ENCODE peak calls at places on chromosomes 13 and 19, in six cellular contexts. U is mucosa of descending colon, G is cardiac fibroblast, Q is pancreas, X is fibroblast of pulmonary artery, Y is GM06990. R is an unnamed sample.

GRCh38 chr19:29673451-29674371 is 8.4 kb downstream of the PLEKHF1 start:
- DNase-seq in U (peak; percentile 48), G (no peak), Q (no peak), X (no peak), Y (no peak), R (no peak)

GRCh38 chr19:49216076-49216475 is 58.5 kb downstream of the TRPM4 start:
- DNase-seq in U (no peak), G (peak; percentile 33), Q (no peak), X (peak; percentile 26), Y (no peak), R (no peak)

GRCh38 chr19:872266-872951 is 12.9 kb downstream of the CFD start:
- DNase-seq in U (peak; percentile 94), G (peak; percentile 47), Q (no peak), X (peak; percentile 33), Y (peak; percentile 84), R (peak; percentile 92)

GRCh38 chr19:36686365-36687213 is 823 bp upstream of the ZNF567 start:
- DNase-seq in U (no peak), G (peak; percentile 9), Q (peak; percentile 27), X (peak; percentile 14), Y (no peak), R (no peak)

GRCh38 chr19:51059715-51060114 is 5.2 kb downstream of the KLK13 start:
- DNase-seq in U (no peak), G (no peak), Q (no peak), X (no peak), Y (no peak), R (no peak)

GRCh38 chr13:65959305-65959704 is 1270.8 kb downstream of the PCDH9 start:
- DNase-seq in U (no peak), G (peak; percentile 5), Q (no peak), X (peak; percentile 11), Y (no peak), R (no peak)

GRCh38 chr13:88622362-88622973 is 951.3 kb downstream of the SLITRK5 start:
- DNase-seq in U (no peak), G (no peak), Q (no peak), X (peak; percentile 6), Y (no peak), R (no peak)

GRCh38 chr19:3536429-3537100 is 2.4 kb upstream of the TEKTIP1 start:
- DNase-seq in U (peak; percentile 47), G (no peak), Q (no peak), X (no peak), Y (no peak), R (no peak)

GRCh38 chr13:96984061-96984508 is 10.2 kb downstream of the OXGR1 start:
- DNase-seq in U (peak; percentile 72), G (peak; percentile 45), Q (peak; percentile 55), X (peak; percentile 39), Y (no peak), R (peak; percentile 52)

GRCh38 chr19:4014541-4015491 is 7.3 kb downstream of the PIAS4 start:
- DNase-seq in U (no peak), G (no peak), Q (peak; percentile 69), X (no peak), Y (no peak), R (no peak)

GRCh38 chr19:57802269-57802668 is 12.4 kb downstream of the ZNF552 start:
- DNase-seq in U (no peak), G (no peak), Q (no peak), X (no peak), Y (peak; percentile 26), R (no peak)

GRCh38 chr19:55044771-55045716 is 7.0 kb upstream of the GP6 start:
- DNase-seq in U (no peak), G (no peak), Q (no peak), X (no peak), Y (no peak), R (no peak)

GRCh38 chr19:51724543-51724942 is 752 bp upstream of the HAS1 start:
- DNase-seq in U (no peak), G (peak; percentile 86), Q (no peak), X (no peak), Y (no peak), R (no peak)

GRCh38 chr19:45496349-45496953 is 396 bp downstream of the RTN2 start:
- DNase-seq in U (peak; percentile 81), G (no peak), Q (peak; percentile 51), X (no peak), Y (no peak), R (peak; percentile 58)

GRCh38 chr13:26184791-26185250 is 37.3 kb downstream of the RNF6 start:
- DNase-seq in U (no peak), G (peak; percentile 84), Q (peak; percentile 79), X (peak; percentile 81), Y (no peak), R (peak; percentile 67)

GRCh38 chr13:30832845-30833332 is 73.2 kb upstream of the MEDAG start:
- DNase-seq in U (peak; percentile 92), G (peak; percentile 70), Q (peak; percentile 88), X (peak; percentile 66), Y (no peak), R (no peak)
- TF ChIP-seq CTCF in U (no peak), G (no peak), Q (no peak), X (no peak), Y (no peak), R (no peak)

DNA sequence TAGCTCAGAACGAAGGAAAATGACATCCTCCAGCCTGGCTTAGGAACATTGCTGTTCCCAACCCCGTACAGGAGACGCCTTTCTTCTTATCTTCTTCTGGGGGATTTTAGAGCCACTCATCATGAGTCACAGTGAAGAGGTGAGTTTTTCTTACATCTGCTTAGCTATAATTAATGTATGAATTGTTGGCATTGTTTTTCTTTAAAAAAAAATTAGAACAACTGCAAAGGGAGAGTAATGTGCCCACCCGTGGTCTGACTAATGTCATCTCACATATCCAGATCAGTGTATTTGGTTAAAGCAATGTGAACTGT is 310.6 kb upstream of the TSHZ3 start:
- DNase-seq in U (no peak), G (no peak), Q (no peak), X (no peak), Y (no peak), R (no peak)
- TF ChIP-seq CTCF in U (no peak), G (no peak), Q (no peak), X (no peak), Y (no peak), R (no peak)

DNA sequence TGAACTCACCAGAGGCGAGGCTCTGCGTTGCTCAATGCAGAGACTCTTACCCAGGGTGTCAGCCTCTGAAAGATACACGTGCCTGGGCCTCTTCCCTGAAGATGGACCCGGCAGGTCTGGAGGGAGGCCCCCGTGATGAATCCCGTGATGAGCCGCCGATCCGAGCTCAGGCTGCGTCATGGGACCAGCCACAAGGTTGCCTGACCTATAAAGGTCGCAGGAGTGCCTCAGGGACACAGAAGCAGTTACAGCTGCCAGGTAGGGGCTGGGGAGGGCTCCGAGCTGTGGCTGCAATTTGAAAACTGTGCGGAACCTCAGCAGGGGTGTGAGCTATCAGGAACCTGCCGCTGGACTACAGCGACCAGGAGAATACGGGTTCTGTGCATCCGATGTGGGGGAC is 10.5 kb upstream of the ATP11A start:
- DNase-seq in U (no peak), G (no peak), Q (no peak), X (no peak), Y (no peak), R (no peak)
- TF ChIP-seq CTCF in U (no peak), G (no peak), Q (no peak), X (no peak), Y (no peak), R (no peak)

GRCh38 chr13:109572389-109572788 is 214.0 kb downstream of the IRS2 start:
- DNase-seq in U (no peak), G (no peak), Q (no peak), X (no peak), Y (no peak), R (no peak)

GRCh38 chr13:109565877-109566276 is 220.5 kb downstream of the IRS2 start:
- DNase-seq in U (no peak), G (no peak), Q (no peak), X (no peak), Y (no peak), R (no peak)

GRCh38 chr13:109568273-109568900 is 218.0 kb downstream of the IRS2 start:
- DNase-seq in U (no peak), G (peak; percentile 9), Q (no peak), X (no peak), Y (no peak), R (no peak)

GRCh38 chr13:109569938-109570711 is 216.3 kb downstream of the IRS2 start:
- DNase-seq in U (no peak), G (no peak), Q (no peak), X (no peak), Y (no peak), R (peak; percentile 18)

DNA sequence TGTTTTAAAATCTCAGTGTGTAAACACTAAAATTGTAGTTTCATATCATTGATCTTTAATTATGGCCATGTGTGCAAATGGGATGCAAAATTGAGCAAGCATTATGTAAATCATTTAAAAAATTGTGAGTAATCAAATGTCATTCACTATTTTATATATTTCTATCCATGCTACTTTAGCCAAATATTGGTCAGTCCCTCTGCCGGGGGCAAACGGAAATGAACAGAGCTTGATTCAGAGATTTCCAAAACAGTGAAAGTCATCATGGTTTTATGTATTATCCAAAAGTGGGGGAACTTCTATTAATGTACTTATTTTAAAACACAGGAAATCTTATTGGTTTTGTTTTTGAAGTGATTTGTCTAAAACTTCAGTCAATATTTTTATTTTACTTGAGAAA is 219.1 kb downstream of the IRS2 start:
- DNase-seq in U (no peak), G (peak; percentile 27), Q (no peak), X (peak; percentile 7), Y (no peak), R (no peak)
- TF ChIP-seq CTCF in U (no peak), G (peak; percentile 42), Q (no peak), X (peak; percentile 27), Y (no peak), R (no peak)

GRCh38 chr13:102845630-102846260 is at the start of gene ERCC5:
- DNase-seq in U (peak; percentile 97), G (peak; percentile 97), Q (peak; percentile 96), X (peak; percentile 97), Y (peak; percentile 94), R (peak; percentile 74)
- TF ChIP-seq CTCF in U (no peak), G (no peak), Q (no peak), X (no peak), Y (no peak), R (no peak)

GRCh38 chr13:75993823-75994222 is 357.7 kb downstream of the LMO7 start:
- DNase-seq in U (no peak), G (peak; percentile 47), Q (no peak), X (peak; percentile 26), Y (no peak), R (no peak)

GRCh38 chr13:76000131-76000530 is 364.0 kb downstream of the LMO7 start:
- DNase-seq in U (no peak), G (no peak), Q (no peak), X (no peak), Y (no peak), R (no peak)

GRCh38 chr13:75996582-75996981 is 360.5 kb downstream of the LMO7 start:
- DNase-seq in U (no peak), G (no peak), Q (no peak), X (no peak), Y (no peak), R (no peak)

GRCh38 chr13:75993246-75993645 is 357.1 kb downstream of the LMO7 start:
- DNase-seq in U (no peak), G (no peak), Q (no peak), X (no peak), Y (no peak), R (no peak)

GRCh38 chr13:75995966-75996365 is 359.8 kb downstream of the LMO7 start:
- DNase-seq in U (no peak), G (no peak), Q (no peak), X (no peak), Y (no peak), R (no peak)
- TF ChIP-seq CTCF in U (no peak), G (no peak), Q (no peak), X (no peak), Y (no peak), R (no peak)

R was measured in GM20000.